ENCODE peak calls at places on chromosomes 5 and 9, in ten cellular contexts. One of them, this sample, is unnamed.

GRCh38 chr5:149445739-149446369 is 66.8 kb upstream of the IL17B start:
- DNase-seq in left ventricle myocardium inferior: no peak
- DNase-seq in coronary artery: no peak
- DNase-seq in IMR-90: peak; percentile 99
- DNase-seq in colonic mucosa: no peak
- DNase-seq in tibial artery: no peak
- DNase-seq in astrocyte: peak; percentile 99
- DNase-seq in adrenal gland: peak; percentile 84
- DNase-seq in hepatocyte: peak; percentile 85
- DNase-seq in stomach: no peak
- DNase-seq in this sample: no peak

GRCh38 chr5:168649306-168649705 is 70.1 kb upstream of the PANK3 start:
- DNase-seq in left ventricle myocardium inferior: no peak
- DNase-seq in coronary artery: no peak
- DNase-seq in IMR-90: no peak
- DNase-seq in colonic mucosa: no peak
- DNase-seq in tibial artery: no peak
- DNase-seq in astrocyte: no peak
- DNase-seq in adrenal gland: no peak
- DNase-seq in hepatocyte: no peak
- DNase-seq in stomach: no peak
- DNase-seq in this sample: no peak

GRCh38 chr5:9888517-9888916 is 258.4 kb upstream of the TAS2R1 start:
- DNase-seq in left ventricle myocardium inferior: no peak
- DNase-seq in coronary artery: no peak
- DNase-seq in IMR-90: peak; percentile 96
- DNase-seq in colonic mucosa: no peak
- DNase-seq in tibial artery: no peak
- DNase-seq in astrocyte: peak; percentile 84
- DNase-seq in adrenal gland: no peak
- DNase-seq in hepatocyte: peak; percentile 26
- DNase-seq in stomach: no peak
- DNase-seq in this sample: peak; percentile 58

GRCh38 chr9:696332-697090 is 145.0 kb upstream of the DMRT1 start:
- DNase-seq in left ventricle myocardium inferior: peak; percentile 45
- DNase-seq in coronary artery: no peak
- DNase-seq in IMR-90: peak; percentile 76
- DNase-seq in colonic mucosa: no peak
- DNase-seq in tibial artery: peak; percentile 81
- DNase-seq in astrocyte: peak; percentile 83
- DNase-seq in adrenal gland: peak; percentile 70
- DNase-seq in hepatocyte: peak; percentile 63
- DNase-seq in stomach: no peak
- DNase-seq in this sample: peak; percentile 31

GRCh38 chr5:77946381-77947050 is 170.4 kb upstream of the TBCA start:
- DNase-seq in left ventricle myocardium inferior: no peak
- DNase-seq in coronary artery: no peak
- DNase-seq in IMR-90: no peak
- DNase-seq in colonic mucosa: no peak
- DNase-seq in tibial artery: no peak
- DNase-seq in astrocyte: no peak
- DNase-seq in adrenal gland: no peak
- DNase-seq in hepatocyte: no peak
- DNase-seq in stomach: no peak
- DNase-seq in this sample: no peak

GRCh38 chr5:169404223-169404622 is 103.3 kb upstream of the SLIT3 start:
- DNase-seq in left ventricle myocardium inferior: no peak
- DNase-seq in coronary artery: no peak
- DNase-seq in IMR-90: no peak
- DNase-seq in colonic mucosa: no peak
- DNase-seq in tibial artery: no peak
- DNase-seq in astrocyte: no peak
- DNase-seq in adrenal gland: no peak
- DNase-seq in hepatocyte: no peak
- DNase-seq in stomach: no peak
- DNase-seq in this sample: no peak

GRCh38 chr9:37406603-37407401 is 15.7 kb upstream of the GRHPR start:
- DNase-seq in left ventricle myocardium inferior: no peak
- DNase-seq in coronary artery: no peak
- DNase-seq in IMR-90: no peak
- DNase-seq in colonic mucosa: no peak
- DNase-seq in tibial artery: no peak
- DNase-seq in astrocyte: no peak
- DNase-seq in adrenal gland: no peak
- DNase-seq in hepatocyte: no peak
- DNase-seq in stomach: no peak
- DNase-seq in this sample: no peak

GRCh38 chr5:65924366-65925093 is 1.8 kb upstream of the ERBIN start:
- DNase-seq in left ventricle myocardium inferior: no peak
- DNase-seq in coronary artery: no peak
- DNase-seq in IMR-90: no peak
- DNase-seq in colonic mucosa: no peak
- DNase-seq in tibial artery: no peak
- DNase-seq in astrocyte: no peak
- DNase-seq in adrenal gland: peak; percentile 57
- DNase-seq in hepatocyte: no peak
- DNase-seq in stomach: no peak
- DNase-seq in this sample: no peak

GRCh38 chr5:143703659-143704058 is 108.3 kb upstream of the HMHB1 start:
- DNase-seq in left ventricle myocardium inferior: no peak
- DNase-seq in coronary artery: no peak
- DNase-seq in IMR-90: no peak
- DNase-seq in colonic mucosa: no peak
- DNase-seq in tibial artery: no peak
- DNase-seq in astrocyte: no peak
- DNase-seq in adrenal gland: no peak
- DNase-seq in hepatocyte: no peak
- DNase-seq in stomach: no peak
- DNase-seq in this sample: no peak

GRCh38 chr9:88651682-88652633 is 117.0 kb downstream of the NXNL2 start:
- DNase-seq in left ventricle myocardium inferior: peak; percentile 84
- DNase-seq in coronary artery: peak; percentile 94
- DNase-seq in IMR-90: peak; percentile 99
- DNase-seq in colonic mucosa: peak; percentile 65
- DNase-seq in tibial artery: peak; percentile 95
- DNase-seq in astrocyte: peak; percentile 98
- DNase-seq in adrenal gland: peak; percentile 97
- DNase-seq in hepatocyte: peak; percentile 67
- DNase-seq in stomach: peak; percentile 51
- DNase-seq in this sample: peak; percentile 94

DNA sequence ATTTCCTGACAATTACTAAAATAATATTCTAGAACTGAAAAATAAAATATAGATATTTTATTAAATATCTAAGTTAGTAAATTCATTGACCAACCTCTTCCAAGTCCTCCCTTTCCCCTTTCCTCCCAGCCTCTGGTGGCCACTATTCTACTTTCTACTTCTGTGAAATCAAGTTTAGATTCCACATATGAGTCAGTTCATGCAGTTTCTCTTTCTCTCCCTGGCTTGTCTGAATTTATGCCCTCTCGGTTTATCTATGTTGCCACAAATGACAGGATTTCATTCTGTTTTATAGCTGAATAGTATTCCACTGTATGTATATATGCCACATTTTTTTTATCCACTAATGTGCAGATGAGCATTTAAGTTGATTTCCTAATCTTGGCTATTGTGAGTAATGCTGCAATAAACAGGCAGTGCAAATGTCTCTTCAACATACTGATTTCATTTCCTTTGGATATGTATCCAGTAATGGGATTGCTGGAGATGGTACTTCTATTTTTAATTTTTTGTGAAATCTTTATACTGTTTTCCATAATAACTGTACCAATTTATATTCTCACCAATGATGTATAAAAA is 52.3 kb downstream of the WDR36 start:
- DNase-seq in left ventricle myocardium inferior: no peak
- DNase-seq in coronary artery: no peak
- DNase-seq in IMR-90: no peak
- DNase-seq in colonic mucosa: no peak
- DNase-seq in tibial artery: no peak
- DNase-seq in astrocyte: no peak
- DNase-seq in adrenal gland: no peak
- DNase-seq in hepatocyte: no peak
- DNase-seq in stomach: no peak
- DNase-seq in this sample: no peak
- TF ChIP-seq CTCF in left ventricle myocardium inferior: no peak
- TF ChIP-seq CTCF in coronary artery: no peak
- TF ChIP-seq CTCF in IMR-90: no peak
- TF ChIP-seq CTCF in colonic mucosa: no peak
- TF ChIP-seq CTCF in tibial artery: no peak
- TF ChIP-seq CTCF in astrocyte: no peak
- TF ChIP-seq CTCF in adrenal gland: no peak
- TF ChIP-seq CTCF in hepatocyte: no peak
- TF ChIP-seq CTCF in stomach: no peak
- TF ChIP-seq CTCF in this sample: no peak

GRCh38 chr5:157269165-157269671 is 3.3 kb downstream of the CYFIP2 start:
- DNase-seq in left ventricle myocardium inferior: no peak
- DNase-seq in coronary artery: no peak
- DNase-seq in IMR-90: no peak
- DNase-seq in colonic mucosa: no peak
- DNase-seq in tibial artery: no peak
- DNase-seq in astrocyte: no peak
- DNase-seq in adrenal gland: peak; percentile 62
- DNase-seq in hepatocyte: no peak
- DNase-seq in stomach: no peak
- DNase-seq in this sample: no peak

GRCh38 chr5:157267766-157268480 is 2.0 kb downstream of the CYFIP2 start:
- DNase-seq in left ventricle myocardium inferior: peak; percentile 32
- DNase-seq in coronary artery: no peak
- DNase-seq in IMR-90: no peak
- DNase-seq in colonic mucosa: no peak
- DNase-seq in tibial artery: no peak
- DNase-seq in astrocyte: no peak
- DNase-seq in adrenal gland: no peak
- DNase-seq in hepatocyte: no peak
- DNase-seq in stomach: no peak
- DNase-seq in this sample: peak; percentile 55

GRCh38 chr5:157265714-157266285 is at the start of gene CYFIP2:
- DNase-seq in left ventricle myocardium inferior: peak; percentile 57
- DNase-seq in coronary artery: no peak
- DNase-seq in IMR-90: peak; percentile 4
- DNase-seq in colonic mucosa: peak; percentile 72
- DNase-seq in tibial artery: peak; percentile 69
- DNase-seq in astrocyte: no peak
- DNase-seq in adrenal gland: peak; percentile 68
- DNase-seq in hepatocyte: peak; percentile 87
- DNase-seq in stomach: peak; percentile 76
- DNase-seq in this sample: peak; percentile 74

GRCh38 chr5:157266286-157267007 is 524 bp downstream of the CYFIP2 start:
- DNase-seq in left ventricle myocardium inferior: no peak
- DNase-seq in coronary artery: no peak
- DNase-seq in IMR-90: no peak
- DNase-seq in colonic mucosa: peak; percentile 48
- DNase-seq in tibial artery: no peak
- DNase-seq in astrocyte: no peak
- DNase-seq in adrenal gland: no peak
- DNase-seq in hepatocyte: peak; percentile 73
- DNase-seq in stomach: peak; percentile 50
- DNase-seq in this sample: no peak

DNA sequence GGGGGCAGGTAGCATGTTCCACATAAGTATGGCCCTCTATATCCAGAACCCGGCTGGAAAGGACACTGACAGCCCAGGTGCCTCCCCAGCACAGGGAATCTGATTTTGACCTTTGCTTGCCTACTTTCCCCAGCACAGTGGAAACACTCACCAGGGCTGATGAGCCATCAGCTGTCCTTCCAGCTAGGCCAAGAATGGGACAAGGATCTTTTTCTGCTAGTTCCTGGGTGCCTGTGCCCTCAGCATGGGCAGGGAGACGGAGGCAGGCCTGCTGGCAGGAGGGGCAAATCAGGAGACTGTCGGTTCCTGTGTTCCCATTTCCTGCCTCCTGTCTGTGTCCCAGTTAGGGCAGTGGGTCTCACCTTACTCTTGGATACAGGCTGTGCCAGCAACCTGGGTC is 1.1 kb downstream of the CYFIP2 start:
- DNase-seq in left ventricle myocardium inferior: no peak
- DNase-seq in coronary artery: no peak
- DNase-seq in IMR-90: no peak
- DNase-seq in colonic mucosa: no peak
- DNase-seq in tibial artery: no peak
- DNase-seq in astrocyte: no peak
- DNase-seq in adrenal gland: no peak
- DNase-seq in hepatocyte: no peak
- DNase-seq in stomach: no peak
- DNase-seq in this sample: no peak
- H3K27ac ChIP-seq in left ventricle myocardium inferior: peak overlapping the region; percentile 81
- H3K27ac ChIP-seq in coronary artery: peak overlapping the region; percentile 64
- H3K27ac ChIP-seq in IMR-90: no peak overlapping the region
- H3K27ac ChIP-seq in colonic mucosa: peak overlapping the region; percentile 43
- H3K27ac ChIP-seq in tibial artery: no peak overlapping the region
- H3K27ac ChIP-seq in astrocyte: no peak overlapping the region
- H3K27ac ChIP-seq in adrenal gland: no peak overlapping the region
- H3K27ac ChIP-seq in hepatocyte: no peak overlapping the region
- H3K27ac ChIP-seq in stomach: peak overlapping the region; percentile 73
- H3K27ac ChIP-seq in this sample: no peak overlapping the region

DNA sequence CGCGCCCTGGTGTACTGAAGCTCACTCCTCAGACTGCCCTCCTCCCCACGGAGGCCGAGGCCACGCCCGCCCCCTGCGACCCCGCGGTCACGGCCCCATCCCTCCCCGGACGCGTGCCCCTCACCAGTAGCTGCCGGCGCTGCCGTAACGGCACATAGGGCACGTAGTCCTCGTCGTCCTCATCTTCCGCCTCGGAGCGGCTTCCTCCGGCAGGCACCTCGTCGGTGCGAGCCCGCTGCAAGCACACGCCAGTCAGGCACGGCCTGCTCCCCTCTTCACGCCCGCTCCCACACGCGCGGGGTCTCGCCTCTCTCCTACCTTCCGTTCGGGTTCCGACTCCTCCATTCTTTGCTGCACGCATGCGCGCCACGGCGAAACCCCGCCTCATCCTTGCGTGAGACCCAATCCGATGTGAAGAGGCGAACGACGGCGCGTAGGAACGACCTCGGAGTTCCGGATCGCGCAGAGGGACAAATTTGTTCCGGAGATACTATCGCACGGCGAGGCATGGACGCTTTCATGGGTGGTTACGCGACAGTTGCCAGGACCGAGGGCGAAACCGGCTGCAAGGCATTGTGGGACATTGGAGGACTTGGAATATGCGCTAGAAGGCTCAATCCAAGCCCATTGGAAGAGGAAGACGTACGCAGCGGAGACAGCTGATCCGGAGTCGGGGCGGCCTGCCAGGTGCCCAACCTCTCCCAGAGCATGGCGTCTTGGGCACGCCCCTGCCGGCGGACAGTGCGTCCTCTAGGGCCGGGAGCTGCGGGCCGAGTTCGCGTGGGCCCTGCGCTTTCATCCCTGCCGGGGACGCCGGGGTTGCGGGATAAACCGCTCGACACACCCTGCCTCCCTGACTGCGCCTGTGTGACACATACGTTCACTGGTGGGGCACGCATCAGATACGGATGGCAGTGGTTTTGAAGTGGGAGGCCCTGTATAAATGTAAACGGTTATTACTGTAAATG is at the start of gene DDX41:
- DNase-seq in left ventricle myocardium inferior: peak; percentile 98
- DNase-seq in coronary artery: peak; percentile 99
- DNase-seq in IMR-90: peak; percentile 99
- DNase-seq in colonic mucosa: peak; percentile 98
- DNase-seq in tibial artery: peak; percentile 99
- DNase-seq in astrocyte: peak; percentile 97
- DNase-seq in adrenal gland: peak; percentile 99
- DNase-seq in hepatocyte: peak; percentile 98
- DNase-seq in stomach: peak; percentile 97
- DNase-seq in this sample: peak; percentile 99
- TF ChIP-seq CTCF in left ventricle myocardium inferior: peak; percentile 23
- TF ChIP-seq CTCF in coronary artery: no peak
- TF ChIP-seq CTCF in IMR-90: no peak
- TF ChIP-seq CTCF in colonic mucosa: no peak
- TF ChIP-seq CTCF in tibial artery: no peak
- TF ChIP-seq CTCF in astrocyte: no peak
- TF ChIP-seq CTCF in adrenal gland: no peak
- TF ChIP-seq CTCF in hepatocyte: no peak
- TF ChIP-seq CTCF in stomach: no peak
- TF ChIP-seq CTCF in this sample: no peak

GRCh38 chr5:534006-534742 is 9.9 kb upstream of the SLC9A3 start:
- DNase-seq in left ventricle myocardium inferior: no peak
- DNase-seq in coronary artery: no peak
- DNase-seq in IMR-90: no peak
- DNase-seq in colonic mucosa: no peak
- DNase-seq in tibial artery: no peak
- DNase-seq in astrocyte: no peak
- DNase-seq in adrenal gland: no peak
- DNase-seq in hepatocyte: no peak
- DNase-seq in stomach: no peak
- DNase-seq in this sample: no peak
- H3K27ac ChIP-seq in left ventricle myocardium inferior: no peak overlapping the region
- H3K27ac ChIP-seq in coronary artery: no peak overlapping the region
- H3K27ac ChIP-seq in IMR-90: no peak overlapping the region
- H3K27ac ChIP-seq in colonic mucosa: no peak overlapping the region
- H3K27ac ChIP-seq in tibial artery: no peak overlapping the region
- H3K27ac ChIP-seq in astrocyte: no peak overlapping the region
- H3K27ac ChIP-seq in adrenal gland: no peak overlapping the region
- H3K27ac ChIP-seq in hepatocyte: no peak overlapping the region
- H3K27ac ChIP-seq in stomach: no peak overlapping the region
- H3K27ac ChIP-seq in this sample: no peak overlapping the region